ENCODE peak calls at places on chromosome 1, in five cellular contexts. One of them, this sample, is unnamed.

GRCh38 chr1:201591981-201592380 is 53.1 kb downstream of the NAV1 start:
- DNase-seq in heart right ventricle: no peak
- DNase-seq in iPS DF 6.9: no peak
- DNase-seq in A549: no peak
- DNase-seq in CD4-positive, alpha-beta memory T cell: no peak
- DNase-seq in this sample: no peak

GRCh38 chr1:199243423-199244061 is 604.7 kb downstream of the PTPRC start:
- DNase-seq in A549: peak
- DNase-seq in iPS DF 6.9: peak
- DNase-seq in heart right ventricle: peak
- DNase-seq in CD4-positive, alpha-beta memory T cell: peak
- DNase-seq in this sample: no peak

GRCh38 chr1:241817331-241817792 is 30.6 kb upstream of the EXO1 start:
- DNase-seq in A549: no peak
- DNase-seq in iPS DF 6.9: no peak
- DNase-seq in CD4-positive, alpha-beta memory T cell: no peak
- DNase-seq in heart right ventricle: no peak
- DNase-seq in this sample: no peak

GRCh38 chr1:35807614-35808375 is at the start of gene AGO4:
- DNase-seq in heart right ventricle: peak
- DNase-seq in CD4-positive, alpha-beta memory T cell: no peak
- DNase-seq in iPS DF 6.9: no peak
- DNase-seq in A549: peak
- DNase-seq in this sample: peak

GRCh38 chr1:221667504-221667903 is 74.4 kb downstream of the DUSP10 start:
- DNase-seq in CD4-positive, alpha-beta memory T cell: peak
- DNase-seq in heart right ventricle: no peak
- DNase-seq in A549: no peak
- DNase-seq in iPS DF 6.9: no peak
- DNase-seq in this sample: no peak

GRCh38 chr1:154859786-154860153 is 10.3 kb downstream of the KCNN3 start:
- DNase-seq in CD4-positive, alpha-beta memory T cell: no peak
- DNase-seq in A549: no peak
- DNase-seq in iPS DF 6.9: no peak
- DNase-seq in heart right ventricle: no peak
- DNase-seq in this sample: no peak

GRCh38 chr1:150441121-150441520 is 46.1 kb upstream of the TARS2 start:
- DNase-seq in CD4-positive, alpha-beta memory T cell: no peak
- DNase-seq in A549: no peak
- DNase-seq in heart right ventricle: no peak
- DNase-seq in iPS DF 6.9: no peak
- DNase-seq in this sample: no peak

GRCh38 chr1:46512792-46513190 is 23.2 kb downstream of the DMBX1 start:
- DNase-seq in iPS DF 6.9: no peak
- DNase-seq in A549: no peak
- DNase-seq in CD4-positive, alpha-beta memory T cell: no peak
- DNase-seq in heart right ventricle: no peak
- DNase-seq in this sample: no peak

GRCh38 chr1:240941706-240942370 is 329.9 kb upstream of the GREM2 start:
- DNase-seq in iPS DF 6.9: no peak
- DNase-seq in heart right ventricle: no peak
- DNase-seq in A549: no peak
- DNase-seq in CD4-positive, alpha-beta memory T cell: no peak
- DNase-seq in this sample: no peak

GRCh38 chr1:19361231-19362147 is 49.4 kb downstream of the SLC66A1 start:
- DNase-seq in heart right ventricle: no peak
- DNase-seq in A549: no peak
- DNase-seq in CD4-positive, alpha-beta memory T cell: no peak
- DNase-seq in iPS DF 6.9: no peak
- DNase-seq in this sample: no peak

GRCh38 chr1:215082532-215083407 is at the start of gene KCNK2:
- DNase-seq in CD4-positive, alpha-beta memory T cell: no peak
- DNase-seq in iPS DF 6.9: no peak
- DNase-seq in A549: no peak
- DNase-seq in heart right ventricle: no peak
- DNase-seq in this sample: no peak

GRCh38 chr1:215083408-215083961 is 948 bp downstream of the KCNK2 start:
- DNase-seq in CD4-positive, alpha-beta memory T cell: no peak
- DNase-seq in heart right ventricle: no peak
- DNase-seq in iPS DF 6.9: no peak
- DNase-seq in A549: no peak
- DNase-seq in this sample: no peak

GRCh38 chr1:215079456-215079855 is 3.1 kb upstream of the KCNK2 start:
- DNase-seq in heart right ventricle: no peak
- DNase-seq in iPS DF 6.9: no peak
- DNase-seq in A549: no peak
- DNase-seq in CD4-positive, alpha-beta memory T cell: no peak
- DNase-seq in this sample: no peak

GRCh38 chr1:215076312-215076711 is 6.2 kb upstream of the KCNK2 start:
- DNase-seq in CD4-positive, alpha-beta memory T cell: no peak
- DNase-seq in A549: no peak
- DNase-seq in heart right ventricle: no peak
- DNase-seq in iPS DF 6.9: no peak
- DNase-seq in this sample: no peak

GRCh38 chr1:215081566-215082531 is 688 bp upstream of the KCNK2 start:
- DNase-seq in iPS DF 6.9: no peak
- DNase-seq in CD4-positive, alpha-beta memory T cell: peak
- DNase-seq in A549: no peak
- DNase-seq in heart right ventricle: no peak
- DNase-seq in this sample: no peak
- H3K4me3 ChIP-seq in iPS DF 6.9: peak
- H3K4me3 ChIP-seq in CD4-positive, alpha-beta memory T cell: no peak
- H3K4me3 ChIP-seq in A549: peak
- H3K4me3 ChIP-seq in heart right ventricle: no peak
- H3K4me3 ChIP-seq in this sample: no peak

DNA sequence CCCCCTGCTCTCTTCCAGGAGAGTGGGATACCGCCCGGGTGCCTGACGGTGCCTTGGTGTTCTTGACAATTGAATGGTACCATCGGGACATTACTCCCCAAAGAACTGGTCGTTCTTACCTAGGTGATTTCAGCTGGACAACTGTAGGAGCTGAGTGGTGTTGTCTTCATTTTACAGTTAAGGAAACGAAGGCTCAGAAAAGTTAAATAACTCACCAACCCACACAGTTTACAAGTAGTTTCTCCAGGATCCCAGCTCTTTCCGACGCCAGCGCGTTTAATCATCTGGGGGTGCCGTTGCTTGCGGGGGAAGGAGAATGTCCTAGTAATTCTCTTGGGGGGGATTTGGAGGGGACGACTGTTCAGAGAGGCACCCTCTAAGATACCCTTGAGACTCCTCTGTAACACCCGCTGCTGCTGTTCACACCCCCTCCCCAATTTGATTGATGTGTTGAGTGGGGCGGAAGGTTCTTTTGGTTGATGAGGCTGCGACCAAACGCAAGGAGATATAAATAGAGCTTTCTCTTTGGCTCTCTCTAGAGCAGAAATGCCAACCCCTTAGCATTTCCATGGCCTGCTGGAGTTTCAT is 1.8 kb downstream of the PIK3CD start:
- DNase-seq in iPS DF 6.9: no peak
- DNase-seq in CD4-positive, alpha-beta memory T cell: peak
- DNase-seq in A549: no peak
- DNase-seq in heart right ventricle: no peak
- DNase-seq in this sample: no peak
- H3K4me3 ChIP-seq in iPS DF 6.9: no peak
- H3K4me3 ChIP-seq in CD4-positive, alpha-beta memory T cell: peak
- H3K4me3 ChIP-seq in A549: no peak
- H3K4me3 ChIP-seq in heart right ventricle: peak
- H3K4me3 ChIP-seq in this sample: no peak

DNA sequence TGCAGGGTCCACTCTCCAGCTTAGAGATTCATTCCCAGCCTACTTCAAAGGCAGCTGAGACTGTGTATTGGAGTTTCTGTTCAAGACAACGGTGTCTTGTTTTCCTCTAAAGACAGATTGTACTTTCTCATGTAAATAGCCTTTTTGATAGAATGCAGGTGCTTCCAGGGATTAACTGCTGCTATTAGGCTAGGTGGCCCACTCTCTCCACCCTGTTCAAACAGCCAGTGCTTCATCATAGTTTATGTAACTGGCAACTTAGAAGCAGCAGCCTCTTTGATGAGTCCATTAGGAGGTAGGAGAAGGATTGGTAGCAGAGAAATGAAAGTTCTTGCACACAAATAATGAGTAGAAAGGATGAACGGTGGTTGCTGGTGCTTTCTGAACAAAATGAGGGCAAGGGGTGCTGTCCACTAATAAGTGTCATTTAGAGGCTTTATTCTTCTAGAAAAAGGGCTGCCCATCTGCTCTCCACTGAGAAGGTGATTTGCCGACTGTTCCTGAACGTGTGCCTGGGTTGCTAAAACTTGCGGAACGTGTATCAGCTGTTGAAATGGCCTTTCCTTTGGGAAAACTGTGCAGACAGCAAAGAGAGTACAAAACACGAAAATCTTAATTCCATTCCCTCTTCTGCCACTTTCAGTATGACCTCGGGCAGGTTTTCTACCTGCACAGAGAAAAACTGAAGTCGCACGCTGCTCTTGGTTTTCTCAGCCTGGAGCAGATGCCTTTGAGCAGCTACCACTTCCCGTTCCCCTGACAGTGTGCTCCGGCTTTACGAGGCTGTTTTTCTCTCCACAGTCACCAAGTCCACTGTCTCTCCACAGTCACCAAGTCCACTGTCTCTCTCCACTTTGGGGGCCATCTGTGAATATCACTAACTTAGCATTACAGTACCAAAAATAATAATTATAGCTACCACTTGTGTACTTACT is 228.9 kb downstream of the KIF26B start:
- DNase-seq in heart right ventricle: no peak
- DNase-seq in iPS DF 6.9: no peak
- DNase-seq in CD4-positive, alpha-beta memory T cell: no peak
- DNase-seq in A549: no peak
- DNase-seq in this sample: no peak
- H3K4me3 ChIP-seq in heart right ventricle: no peak
- H3K4me3 ChIP-seq in iPS DF 6.9: no peak
- H3K4me3 ChIP-seq in CD4-positive, alpha-beta memory T cell: no peak
- H3K4me3 ChIP-seq in A549: no peak
- H3K4me3 ChIP-seq in this sample: no peak

DNA sequence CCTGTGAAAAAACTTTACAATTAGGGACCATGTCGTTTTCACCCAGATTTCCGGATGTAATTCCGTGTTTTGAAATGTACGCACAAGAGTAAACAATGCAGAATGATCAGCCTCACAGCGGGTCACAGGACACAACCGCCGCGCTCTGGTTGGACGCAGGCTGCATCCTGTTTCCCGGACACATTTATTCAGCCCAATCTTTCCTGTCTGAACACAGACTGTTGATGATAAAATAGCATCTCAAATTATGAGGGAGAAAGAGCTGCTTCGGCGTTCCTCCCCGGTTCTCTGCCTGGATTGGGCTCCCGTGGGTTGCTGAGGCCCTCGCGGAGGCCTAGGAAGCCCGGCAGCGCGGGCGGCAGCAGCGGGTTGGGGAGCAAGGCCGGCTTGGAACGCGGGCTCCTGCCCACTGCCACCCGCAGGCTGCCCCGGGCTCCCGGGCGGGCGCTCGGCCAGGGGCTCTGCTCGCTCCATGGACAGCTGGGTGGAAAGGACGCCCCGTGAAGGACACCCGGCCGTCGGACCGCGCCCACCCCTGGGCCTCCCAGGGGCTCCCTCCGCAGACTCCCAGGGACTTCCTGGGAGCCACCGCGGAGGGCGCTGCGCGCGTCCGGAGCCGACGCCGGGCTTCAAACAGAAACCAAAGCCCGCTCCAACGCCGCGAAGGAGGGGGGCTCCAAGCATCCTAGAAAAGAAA is 122.4 kb downstream of the ESRRG start:
- DNase-seq in CD4-positive, alpha-beta memory T cell: no peak
- DNase-seq in iPS DF 6.9: no peak
- DNase-seq in heart right ventricle: peak
- DNase-seq in A549: peak
- DNase-seq in this sample: peak
- H3K4me3 ChIP-seq in CD4-positive, alpha-beta memory T cell: no peak
- H3K4me3 ChIP-seq in iPS DF 6.9: peak
- H3K4me3 ChIP-seq in heart right ventricle: peak
- H3K4me3 ChIP-seq in A549: peak
- H3K4me3 ChIP-seq in this sample: peak

GRCh38 chr1:160811147-160811546 is 15.2 kb downstream of the LY9 start:
- DNase-seq in heart right ventricle: no peak
- DNase-seq in iPS DF 6.9: no peak
- DNase-seq in CD4-positive, alpha-beta memory T cell: no peak
- DNase-seq in A549: no peak
- DNase-seq in this sample: no peak

GRCh38 chr1:160813215-160813614 is 17.2 kb downstream of the LY9 start:
- DNase-seq in iPS DF 6.9: no peak
- DNase-seq in heart right ventricle: no peak
- DNase-seq in A549: peak
- DNase-seq in CD4-positive, alpha-beta memory T cell: no peak
- DNase-seq in this sample: no peak

GRCh38 chr1:160808289-160808688 is 12.3 kb downstream of the LY9 start:
- DNase-seq in heart right ventricle: no peak
- DNase-seq in iPS DF 6.9: no peak
- DNase-seq in A549: no peak
- DNase-seq in CD4-positive, alpha-beta memory T cell: no peak
- DNase-seq in this sample: no peak

GRCh38 chr1:160807738-160808137 is 11.8 kb downstream of the LY9 start:
- DNase-seq in heart right ventricle: no peak
- DNase-seq in CD4-positive, alpha-beta memory T cell: no peak
- DNase-seq in A549: no peak
- DNase-seq in iPS DF 6.9: no peak
- DNase-seq in this sample: no peak

DNA sequence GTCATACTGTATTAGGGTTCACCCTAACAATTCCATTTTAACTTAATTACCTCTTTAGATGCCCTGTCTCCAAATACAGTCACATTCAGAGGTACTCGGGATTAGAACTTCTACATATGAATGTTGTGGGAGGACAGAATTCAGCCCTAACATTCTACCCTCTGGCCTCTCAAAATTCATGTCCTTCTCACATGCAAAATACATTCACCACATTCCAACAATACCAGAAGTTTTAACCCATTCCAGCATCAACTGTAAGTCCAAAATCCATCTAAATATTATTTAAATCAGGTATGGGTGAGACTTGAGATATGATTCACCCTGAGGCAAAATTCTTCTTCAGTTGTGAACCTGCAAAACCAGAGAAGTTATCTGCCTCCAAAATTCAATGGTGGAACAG is 14.5 kb downstream of the LY9 start:
- DNase-seq in iPS DF 6.9: no peak
- DNase-seq in CD4-positive, alpha-beta memory T cell: no peak
- DNase-seq in A549: no peak
- DNase-seq in heart right ventricle: no peak
- DNase-seq in this sample: no peak
- H3K4me3 ChIP-seq in iPS DF 6.9: no peak
- H3K4me3 ChIP-seq in CD4-positive, alpha-beta memory T cell: no peak
- H3K4me3 ChIP-seq in A549: no peak
- H3K4me3 ChIP-seq in heart right ventricle: no peak
- H3K4me3 ChIP-seq in this sample: no peak

GRCh38 chr1:91398291-91398690 is 6.3 kb downstream of the HFM1 start:
- DNase-seq in A549: no peak
- DNase-seq in CD4-positive, alpha-beta memory T cell: no peak
- DNase-seq in iPS DF 6.9: no peak
- DNase-seq in heart right ventricle: no peak
- DNase-seq in this sample: no peak
- H3K4me3 ChIP-seq in A549: no peak
- H3K4me3 ChIP-seq in CD4-positive, alpha-beta memory T cell: no peak
- H3K4me3 ChIP-seq in iPS DF 6.9: no peak
- H3K4me3 ChIP-seq in heart right ventricle: no peak
- H3K4me3 ChIP-seq in this sample: no peak

GRCh38 chr1:153253693-153254092 is 5.8 kb upstream of the LORICRIN start:
- DNase-seq in CD4-positive, alpha-beta memory T cell: no peak
- DNase-seq in iPS DF 6.9: no peak
- DNase-seq in A549: no peak
- DNase-seq in heart right ventricle: no peak
- DNase-seq in this sample: no peak
- H3K4me3 ChIP-seq in CD4-positive, alpha-beta memory T cell: no peak
- H3K4me3 ChIP-seq in iPS DF 6.9: no peak
- H3K4me3 ChIP-seq in A549: no peak
- H3K4me3 ChIP-seq in heart right ventricle: no peak
- H3K4me3 ChIP-seq in this sample: no peak

This sample was measured in ovary.